ENCODE peak calls at places on chromosome 10, in six cellular contexts. One of them, this sample, is unnamed.

GRCh38 chr10:75487087-75487784 is 55.8 kb downstream of the LRMDA start:
- DNase-seq in mesenchymal stem cell: peak
- DNase-seq in neuronal stem cell: no peak
- DNase-seq in IMR-90: no peak
- DNase-seq in H9: no peak
- DNase-seq in H1: no peak
- DNase-seq in this sample: no peak

GRCh38 chr10:118264252-118264651 is 77.9 kb downstream of the FAM204A start:
- DNase-seq in mesenchymal stem cell: no peak
- DNase-seq in neuronal stem cell: no peak
- DNase-seq in IMR-90: no peak
- DNase-seq in H9: no peak
- DNase-seq in H1: no peak
- DNase-seq in this sample: no peak

GRCh38 chr10:110936757-110937156 is 17.4 kb downstream of the SHOC2 start:
- DNase-seq in mesenchymal stem cell: no peak
- DNase-seq in neuronal stem cell: no peak
- DNase-seq in IMR-90: no peak
- DNase-seq in H9: no peak
- DNase-seq in H1: no peak
- DNase-seq in this sample: no peak

GRCh38 chr10:3538291-3538849 is 246.6 kb downstream of the KLF6 start:
- DNase-seq in mesenchymal stem cell: peak
- DNase-seq in neuronal stem cell: no peak
- DNase-seq in IMR-90: no peak
- DNase-seq in H9: no peak
- DNase-seq in H1: no peak
- DNase-seq in this sample: peak

GRCh38 chr10:91105269-91105668 is 115.2 kb upstream of the PCGF5 start:
- DNase-seq in mesenchymal stem cell: no peak
- DNase-seq in neuronal stem cell: no peak
- DNase-seq in IMR-90: no peak
- DNase-seq in H9: no peak
- DNase-seq in H1: no peak
- DNase-seq in this sample: no peak

GRCh38 chr10:46542567-46543323 is 13.7 kb downstream of the GPRIN2 start:
- DNase-seq in mesenchymal stem cell: no peak
- DNase-seq in neuronal stem cell: no peak
- DNase-seq in IMR-90: no peak
- DNase-seq in H9: no peak
- DNase-seq in H1: no peak
- DNase-seq in this sample: no peak

GRCh38 chr10:126233721-126234120 is 154.6 kb downstream of the ADAM12 start:
- DNase-seq in mesenchymal stem cell: no peak
- DNase-seq in neuronal stem cell: no peak
- DNase-seq in IMR-90: no peak
- DNase-seq in H9: no peak
- DNase-seq in H1: no peak
- DNase-seq in this sample: no peak

GRCh38 chr10:13038346-13038745 is 36.8 kb upstream of the CCDC3 start:
- DNase-seq in mesenchymal stem cell: no peak
- DNase-seq in neuronal stem cell: no peak
- DNase-seq in IMR-90: no peak
- DNase-seq in H9: no peak
- DNase-seq in H1: no peak
- DNase-seq in this sample: no peak

GRCh38 chr10:93150289-93150688 is 76.6 kb downstream of the CYP26A1 start:
- DNase-seq in mesenchymal stem cell: no peak
- DNase-seq in neuronal stem cell: no peak
- DNase-seq in IMR-90: no peak
- DNase-seq in H9: no peak
- DNase-seq in H1: no peak
- DNase-seq in this sample: no peak

GRCh38 chr10:34139559-34139958 is 675.5 kb downstream of the PARD3 start:
- DNase-seq in mesenchymal stem cell: peak
- DNase-seq in neuronal stem cell: no peak
- DNase-seq in IMR-90: peak
- DNase-seq in H9: no peak
- DNase-seq in H1: no peak
- DNase-seq in this sample: peak

GRCh38 chr10:114115661-114116060 is 58.3 kb downstream of the CCDC186 start:
- DNase-seq in mesenchymal stem cell: no peak
- DNase-seq in neuronal stem cell: no peak
- DNase-seq in IMR-90: no peak
- DNase-seq in H9: no peak
- DNase-seq in H1: no peak
- DNase-seq in this sample: peak

GRCh38 chr10:61621538-61622150 is 41.1 kb upstream of the CABCOCO1 start:
- DNase-seq in mesenchymal stem cell: no peak
- DNase-seq in neuronal stem cell: no peak
- DNase-seq in IMR-90: no peak
- DNase-seq in H9: no peak
- DNase-seq in H1: no peak
- DNase-seq in this sample: no peak

GRCh38 chr10:68877482-68877881 is 23.6 kb upstream of the DDX50 start:
- DNase-seq in mesenchymal stem cell: no peak
- DNase-seq in neuronal stem cell: no peak
- DNase-seq in IMR-90: no peak
- DNase-seq in H9: no peak
- DNase-seq in H1: no peak
- DNase-seq in this sample: no peak

GRCh38 chr10:68879628-68880027 is 21.5 kb upstream of the DDX50 start:
- DNase-seq in mesenchymal stem cell: no peak
- DNase-seq in neuronal stem cell: no peak
- DNase-seq in IMR-90: no peak
- DNase-seq in H9: no peak
- DNase-seq in H1: no peak
- DNase-seq in this sample: no peak

GRCh38 chr10:68876246-68876918 is 24.7 kb upstream of the DDX50 start:
- DNase-seq in mesenchymal stem cell: peak
- DNase-seq in neuronal stem cell: no peak
- DNase-seq in IMR-90: peak
- DNase-seq in H9: no peak
- DNase-seq in H1: no peak
- DNase-seq in this sample: no peak

GRCh38 chr10:68878463-68878862 is 22.7 kb upstream of the DDX50 start:
- DNase-seq in mesenchymal stem cell: no peak
- DNase-seq in neuronal stem cell: no peak
- DNase-seq in IMR-90: no peak
- DNase-seq in H9: no peak
- DNase-seq in H1: no peak
- DNase-seq in this sample: no peak

GRCh38 chr10:68876919-68877250 is 24.2 kb upstream of the DDX50 start:
- DNase-seq in mesenchymal stem cell: no peak
- DNase-seq in neuronal stem cell: no peak
- DNase-seq in IMR-90: no peak
- DNase-seq in H9: no peak
- DNase-seq in H1: no peak
- DNase-seq in this sample: no peak
- H3K14ac ChIP-seq in mesenchymal stem cell: no peak
- H3K14ac ChIP-seq in neuronal stem cell: no peak
- H3K14ac ChIP-seq in IMR-90: no peak
- H3K14ac ChIP-seq in H9: no peak
- H3K14ac ChIP-seq in H1: no peak
- H3K14ac ChIP-seq in this sample: no peak

DNA sequence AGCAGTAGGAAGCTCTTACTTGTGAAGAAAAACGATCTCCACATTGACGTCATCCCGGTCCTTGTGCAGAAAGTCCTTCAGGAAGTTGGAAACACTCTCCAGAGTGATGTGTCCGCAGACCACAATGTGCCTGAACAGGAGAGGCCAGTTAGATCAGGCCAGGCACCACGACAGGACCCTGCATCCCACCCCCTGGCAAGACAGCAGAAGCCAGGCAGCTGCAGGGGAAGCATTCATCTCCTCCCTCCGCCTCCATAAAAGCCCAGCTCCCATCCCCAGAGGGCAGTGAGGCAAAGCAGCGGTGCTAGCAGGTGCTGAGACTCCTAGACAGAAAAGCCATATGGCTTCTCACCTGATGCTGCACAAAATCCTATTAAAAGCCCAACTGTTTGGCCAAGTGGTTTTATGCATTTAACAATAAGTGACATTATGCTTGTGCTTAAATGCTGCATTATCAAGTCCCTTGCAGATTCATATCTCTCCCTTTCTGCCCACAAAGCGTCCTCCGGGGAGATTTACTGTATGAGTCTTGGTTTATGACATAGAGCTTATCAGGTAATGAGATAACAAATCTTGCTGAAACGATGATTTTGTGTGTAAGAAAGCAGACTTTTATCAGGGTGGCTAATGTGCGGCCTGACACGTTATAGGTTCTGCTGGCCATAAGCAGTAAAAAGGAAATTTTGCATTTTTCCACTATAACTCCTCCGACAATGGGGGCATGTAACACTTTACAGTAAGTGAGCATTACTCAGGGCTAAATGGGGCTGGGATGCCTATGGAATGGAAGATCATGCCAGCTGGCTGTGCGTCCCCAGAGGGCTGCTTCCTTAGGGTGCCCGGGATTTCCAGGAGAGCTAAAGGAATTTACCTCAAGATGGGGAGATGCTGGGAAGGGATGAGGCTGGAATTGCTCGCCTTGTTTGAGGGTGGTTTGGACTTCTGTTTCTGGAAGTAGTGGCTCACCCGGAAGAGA is 546.9 kb downstream of the KCNMA1 start:
- DNase-seq in mesenchymal stem cell: no peak
- DNase-seq in neuronal stem cell: no peak
- DNase-seq in IMR-90: no peak
- DNase-seq in H9: no peak
- DNase-seq in H1: no peak
- DNase-seq in this sample: no peak
- H3K14ac ChIP-seq in mesenchymal stem cell: no peak
- H3K14ac ChIP-seq in neuronal stem cell: no peak
- H3K14ac ChIP-seq in IMR-90: no peak
- H3K14ac ChIP-seq in H9: no peak
- H3K14ac ChIP-seq in H1: no peak
- H3K14ac ChIP-seq in this sample: no peak

GRCh38 chr10:89710748-89711147 is 9.4 kb downstream of the KIF20B start:
- DNase-seq in mesenchymal stem cell: no peak
- DNase-seq in neuronal stem cell: no peak
- DNase-seq in IMR-90: peak
- DNase-seq in H9: no peak
- DNase-seq in H1: no peak
- DNase-seq in this sample: no peak
- H3K14ac ChIP-seq in mesenchymal stem cell: no peak
- H3K14ac ChIP-seq in neuronal stem cell: no peak
- H3K14ac ChIP-seq in IMR-90: no peak
- H3K14ac ChIP-seq in H9: no peak
- H3K14ac ChIP-seq in H1: no peak
- H3K14ac ChIP-seq in this sample: no peak

GRCh38 chr10:19256331-19256730 is 207.7 kb downstream of the MALRD1 start:
- DNase-seq in mesenchymal stem cell: no peak
- DNase-seq in neuronal stem cell: no peak
- DNase-seq in IMR-90: no peak
- DNase-seq in H9: no peak
- DNase-seq in H1: no peak
- DNase-seq in this sample: no peak
- H3K14ac ChIP-seq in mesenchymal stem cell: no peak
- H3K14ac ChIP-seq in neuronal stem cell: no peak
- H3K14ac ChIP-seq in IMR-90: no peak
- H3K14ac ChIP-seq in H9: no peak
- H3K14ac ChIP-seq in H1: no peak
- H3K14ac ChIP-seq in this sample: no peak

GRCh38 chr10:63700935-63701263 is 179.7 kb downstream of the REEP3 start:
- DNase-seq in mesenchymal stem cell: no peak
- DNase-seq in neuronal stem cell: no peak
- DNase-seq in IMR-90: peak
- DNase-seq in H9: no peak
- DNase-seq in H1: no peak
- DNase-seq in this sample: peak
- H3K14ac ChIP-seq in mesenchymal stem cell: no peak
- H3K14ac ChIP-seq in neuronal stem cell: no peak
- H3K14ac ChIP-seq in IMR-90: peak
- H3K14ac ChIP-seq in H9: no peak
- H3K14ac ChIP-seq in H1: no peak
- H3K14ac ChIP-seq in this sample: no peak

This sample was measured in trophoblast cell.